ENCODE peak calls at places on chromosomes 11 and 22, in ten cellular contexts. P, K, H, V, Z, G, J, R, C and X are unnamed samples.

GRCh38 chr11:26974068-26974790 is 19.7 kb upstream of the FIBIN start:
- DNase-seq in P (no peak), K (no peak), H (peak), V (no peak), Z (no peak), G (peak), J (peak), R (no peak), C (no peak), X (no peak)

GRCh38 chr11:80899381-80899780 is 1458.6 kb upstream of the TENM4 start:
- DNase-seq in P (no peak), K (no peak), H (peak), V (no peak), Z (no peak), G (no peak), J (peak), R (no peak), C (no peak), X (no peak)

GRCh38 chr22:26564181-26564580 is 25.8 kb downstream of the TPST2 start:
- DNase-seq in P (no peak), K (no peak), H (no peak), V (no peak), Z (no peak), G (no peak), J (no peak), R (no peak), C (no peak), X (no peak)

GRCh38 chr22:30943368-30943767 is 25.2 kb downstream of the MORC2 start:
- DNase-seq in P (peak), K (no peak), H (no peak), V (no peak), Z (no peak), G (no peak), J (no peak), R (no peak), C (peak), X (no peak)

GRCh38 chr11:71151561-71151960 is 100.8 kb downstream of the SHANK2 start:
- DNase-seq in P (no peak), K (peak), H (no peak), V (no peak), Z (no peak), G (no peak), J (no peak), R (peak), C (no peak), X (no peak)

GRCh38 chr11:110409174-110409573 is 20.6 kb upstream of the FDX1 start:
- DNase-seq in P (no peak), K (no peak), H (no peak), V (no peak), Z (no peak), G (no peak), J (peak), R (no peak), C (no peak), X (no peak)

GRCh38 chr11:64334764-64335741 is 5.0 kb upstream of the CCDC88B start:
- DNase-seq in P (no peak), K (peak), H (peak), V (no peak), Z (peak), G (peak), J (peak), R (peak), C (no peak), X (peak)

GRCh38 chr11:8204596-8204995 is 35.8 kb upstream of the RIC3 start:
- DNase-seq in P (no peak), K (no peak), H (no peak), V (no peak), Z (no peak), G (no peak), J (no peak), R (no peak), C (no peak), X (no peak)

GRCh38 chr22:24485608-24486007 is 9.5 kb upstream of the UPB1 start:
- DNase-seq in P (no peak), K (no peak), H (no peak), V (no peak), Z (no peak), G (no peak), J (no peak), R (no peak), C (no peak), X (no peak)

GRCh38 chr11:59602432-59602831 is 13.1 kb downstream of the OSBP start:
- DNase-seq in P (no peak), K (no peak), H (no peak), V (no peak), Z (no peak), G (no peak), J (no peak), R (no peak), C (no peak), X (no peak)

GRCh38 chr22:30857791-30858190 is 110.8 kb downstream of the MORC2 start:
- DNase-seq in P (no peak), K (no peak), H (no peak), V (no peak), Z (no peak), G (no peak), J (no peak), R (no peak), C (no peak), X (no peak)

GRCh38 chr11:36372101-36372767 is 76.1 kb downstream of the PRR5L start:
- DNase-seq in P (no peak), K (no peak), H (no peak), V (no peak), Z (no peak), G (peak), J (peak), R (no peak), C (no peak), X (no peak)

GRCh38 chr11:83583953-83584352 is 297.8 kb upstream of the CCDC90B start:
- DNase-seq in P (no peak), K (no peak), H (peak), V (no peak), Z (no peak), G (peak), J (peak), R (no peak), C (no peak), X (no peak)

GRCh38 chr11:95520361-95520760 is 269.2 kb downstream of the FAM76B start:
- DNase-seq in P (no peak), K (no peak), H (no peak), V (no peak), Z (no peak), G (no peak), J (no peak), R (no peak), C (no peak), X (no peak)

GRCh38 chr11:126359431-126360048 is 4.1 kb downstream of the ST3GAL4 start:
- DNase-seq in P (no peak), K (peak), H (no peak), V (peak), Z (no peak), G (peak), J (peak), R (peak), C (no peak), X (no peak)

GRCh38 chr11:62433141-62433543 is 14.3 kb downstream of the SCGB1A1 start:
- DNase-seq in P (no peak), K (no peak), H (no peak), V (no peak), Z (no peak), G (no peak), J (peak), R (no peak), C (no peak), X (no peak)

GRCh38 chr11:134749040-134749586 is 337.1 kb upstream of the B3GAT1 start:
- DNase-seq in P (no peak), K (no peak), H (no peak), V (no peak), Z (no peak), G (no peak), J (no peak), R (no peak), C (no peak), X (no peak)

DNA sequence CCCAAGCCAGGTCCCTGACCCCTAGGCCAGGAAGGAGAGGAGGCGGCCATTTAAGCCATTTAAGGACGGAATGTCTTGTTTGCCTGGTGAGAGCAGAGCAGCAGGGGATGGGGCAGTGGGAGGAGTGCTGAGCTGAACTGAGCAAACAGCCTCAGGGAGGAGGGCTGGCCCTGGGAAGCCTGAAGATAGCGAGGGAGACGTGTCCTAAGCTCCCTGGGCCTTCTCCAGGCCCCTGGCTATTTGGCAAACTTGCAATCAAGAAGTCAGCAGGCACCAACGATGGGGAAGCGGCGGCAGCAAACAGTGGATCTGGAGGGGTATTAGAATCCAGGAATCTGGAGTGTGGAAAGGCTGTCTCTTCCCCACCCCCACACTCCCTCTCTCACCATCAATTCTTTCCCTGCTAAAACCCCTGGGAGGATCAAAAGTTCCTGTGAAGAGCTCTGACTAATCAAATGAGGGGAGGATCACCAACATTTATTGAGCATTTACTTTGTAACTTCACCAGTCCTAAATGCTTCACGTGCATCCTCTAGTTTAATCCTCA is 8.8 kb downstream of the BCL9L start:
- DNase-seq in P (no peak), K (no peak), H (no peak), V (peak), Z (no peak), G (peak), J (peak), R (no peak), C (no peak), X (no peak)
- TF ChIP-seq CTCF in P (no peak), K (no peak), H (no peak), V (no peak), Z (no peak), G (no peak), J (no peak), R (no peak), C (no peak), X (no peak)

GRCh38 chr11:13317293-13318080 is 39.9 kb downstream of the BMAL1 start:
- DNase-seq in P (no peak), K (peak), H (no peak), V (no peak), Z (no peak), G (no peak), J (peak), R (no peak), C (no peak), X (no peak)

GRCh38 chr11:13316528-13316961 is 39.0 kb downstream of the BMAL1 start:
- DNase-seq in P (no peak), K (no peak), H (no peak), V (peak), Z (peak), G (peak), J (peak), R (peak), C (no peak), X (no peak)

GRCh38 chr11:13313005-13313819 is 35.6 kb downstream of the BMAL1 start:
- DNase-seq in P (no peak), K (no peak), H (no peak), V (no peak), Z (no peak), G (no peak), J (no peak), R (no peak), C (no peak), X (no peak)

GRCh38 chr11:13314676-13315394 is 37.2 kb downstream of the BMAL1 start:
- DNase-seq in P (no peak), K (no peak), H (no peak), V (no peak), Z (no peak), G (no peak), J (no peak), R (no peak), C (no peak), X (no peak)

DNA sequence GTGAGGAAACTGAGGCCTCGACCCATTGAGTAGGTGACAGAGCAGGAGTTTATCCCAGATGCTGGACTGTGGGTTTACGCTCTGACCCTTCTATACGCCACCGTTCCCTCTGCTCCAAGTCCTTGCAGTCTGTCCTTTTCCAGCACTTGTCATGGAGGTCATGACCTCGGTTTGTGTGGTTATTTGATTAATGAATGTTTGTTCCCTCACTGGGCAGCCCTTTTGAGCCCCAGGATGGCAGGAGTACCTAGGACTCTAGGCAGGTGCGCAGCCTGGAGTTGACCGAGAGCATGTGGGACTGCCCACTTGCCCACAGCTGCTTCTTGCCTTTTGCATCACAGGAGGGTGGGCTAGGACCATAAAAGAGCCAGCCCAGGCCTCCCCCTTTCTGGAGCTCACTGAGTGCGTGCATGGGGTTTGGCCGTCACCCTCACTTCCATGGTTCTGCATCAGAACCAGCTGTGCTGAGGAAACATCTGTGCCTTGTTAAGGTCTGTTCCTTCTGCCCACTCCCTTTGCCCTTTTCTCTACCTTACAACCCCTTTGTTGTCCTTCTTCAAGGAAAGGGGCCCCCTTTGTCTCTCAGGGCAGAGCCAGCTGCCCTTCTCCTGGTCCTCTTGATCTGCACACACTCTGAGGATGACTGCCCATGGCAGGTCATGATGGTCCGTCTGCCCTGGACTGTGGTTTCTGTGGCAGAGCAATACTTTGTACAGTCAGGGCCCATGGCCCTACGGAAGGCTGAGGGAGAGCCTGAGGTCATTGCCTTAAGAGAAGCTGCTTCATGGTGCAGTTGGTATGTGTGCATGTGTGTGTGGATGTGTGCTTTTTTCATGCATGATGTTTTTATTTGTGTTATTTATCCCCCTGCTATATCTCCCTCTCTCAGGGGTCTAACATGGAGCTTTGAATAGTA is 38.2 kb downstream of the BMAL1 start:
- DNase-seq in P (no peak), K (no peak), H (no peak), V (no peak), Z (no peak), G (no peak), J (no peak), R (no peak), C (no peak), X (no peak)
- TF ChIP-seq CTCF in P (no peak), K (no peak), H (no peak), V (no peak), Z (no peak), G (no peak), J (no peak), R (no peak), C (no peak), X (no peak)

DNA sequence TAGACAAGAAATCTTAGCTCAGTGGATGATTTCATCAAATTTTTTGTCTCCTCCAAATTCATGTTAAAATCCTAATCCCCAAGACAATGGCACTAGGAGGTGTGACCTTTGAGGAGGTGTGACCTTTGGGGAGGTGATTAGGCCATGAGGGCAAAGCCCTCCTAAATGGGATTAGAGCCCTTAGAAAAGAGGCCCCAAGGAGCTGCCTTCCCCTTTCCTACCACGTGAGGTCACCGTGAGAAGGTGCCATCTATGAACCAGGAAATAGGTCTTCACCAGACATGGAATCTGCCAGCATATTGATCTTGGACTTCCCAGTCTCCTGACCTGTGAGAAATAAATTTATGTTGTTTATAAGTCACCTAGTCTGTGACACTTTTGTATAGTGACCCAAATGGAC is 138.7 kb downstream of the TRIM29 start:
- DNase-seq in P (no peak), K (no peak), H (no peak), V (no peak), Z (no peak), G (no peak), J (peak), R (no peak), C (no peak), X (peak)
- TF ChIP-seq CTCF in P (no peak), K (peak), H (peak), V (no peak), Z (no peak), G (no peak), J (no peak), R (no peak), C (no peak), X (no peak)

GRCh38 chr22:46635756-46636155 is 15.6 kb downstream of the GRAMD4 start:
- DNase-seq in P (no peak), K (no peak), H (no peak), V (no peak), Z (no peak), G (no peak), J (no peak), R (no peak), C (no peak), X (no peak)
- TF ChIP-seq CTCF in P (no peak), K (no peak), H (peak), V (no peak), Z (no peak), G (peak), J (no peak), R (no peak), C (no peak), X (no peak)

GRCh38 chr11:14642873-14643696 is 519 bp upstream of the PDE3B start:
- DNase-seq in P (no peak), K (no peak), H (no peak), V (no peak), Z (no peak), G (no peak), J (no peak), R (peak), C (no peak), X (no peak)

GRCh38 chr11:14642453-14642852 is 1.2 kb upstream of the PDE3B start:
- DNase-seq in P (no peak), K (no peak), H (no peak), V (no peak), Z (no peak), G (no peak), J (no peak), R (no peak), C (no peak), X (no peak)

GRCh38 chr11:14644396-14645246 is 1.0 kb downstream of the PDE3B start:
- DNase-seq in P (peak), K (peak), H (no peak), V (peak), Z (peak), G (peak), J (peak), R (peak), C (peak), X (peak)

GRCh38 chr11:14645247-14645912 is 1.8 kb downstream of the PDE3B start:
- DNase-seq in P (no peak), K (peak), H (no peak), V (no peak), Z (no peak), G (peak), J (no peak), R (no peak), C (no peak), X (no peak)

GRCh38 chr11:14643697-14644395 is at the start of gene PDE3B:
- DNase-seq in P (peak), K (peak), H (no peak), V (peak), Z (peak), G (peak), J (peak), R (peak), C (peak), X (peak)
- TF ChIP-seq CTCF in P (no peak), K (no peak), H (no peak), V (no peak), Z (no peak), G (peak), J (no peak), R (peak), C (no peak), X (no peak)

DNA sequence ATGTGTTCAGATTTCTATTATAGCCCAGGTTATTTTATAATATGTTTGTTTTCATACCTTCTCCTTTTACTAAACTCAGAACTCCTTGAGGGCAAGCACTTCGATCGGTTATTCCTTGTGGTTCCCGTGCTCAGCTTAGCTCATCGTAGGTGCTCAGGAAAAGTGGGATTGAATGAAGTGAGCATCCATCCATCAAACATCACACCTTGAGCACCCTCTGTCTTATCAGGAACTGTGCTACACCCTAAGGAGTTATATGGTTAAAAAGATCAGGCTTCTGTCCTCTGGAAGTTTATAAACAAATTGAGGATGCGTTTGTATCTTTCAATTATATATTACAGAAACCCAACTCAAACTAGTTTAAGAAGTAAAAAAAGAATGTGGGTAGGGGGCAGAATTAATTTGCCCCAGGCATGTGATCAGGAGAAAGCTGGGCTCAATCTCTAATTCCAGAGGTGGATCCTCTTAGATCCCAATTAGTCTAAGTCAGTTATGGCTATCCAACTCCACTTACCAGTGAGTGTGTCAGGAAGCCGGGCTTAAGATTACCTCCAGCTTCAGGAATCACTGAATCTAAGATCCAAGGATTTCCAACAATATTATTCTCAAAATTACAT is 59.9 kb upstream of the RRAS2 start:
- DNase-seq in P (no peak), K (peak), H (no peak), V (no peak), Z (no peak), G (no peak), J (no peak), R (no peak), C (no peak), X (no peak)
- TF ChIP-seq CTCF in P (no peak), K (peak), H (peak), V (no peak), Z (peak), G (peak), J (peak), R (peak), C (no peak), X (no peak)